ENCODE peak calls at places on chromosomes 16 and 17, in six cellular contexts. One of them, this sample, is unnamed.

GRCh38 chr17:76529643-76530488 is 7.6 kb downstream of the CYGB start:
- DNase-seq in DMS153: no peak
- DNase-seq in progenitor cell of endocrine pancreas: no peak
- DNase-seq in naive thymus-derived CD8-positive, alpha-beta T cell: peak
- DNase-seq in activated CD4-positive, alpha-beta T cell treated with anti-CD3 and anti-CD28 coated beads for 24 hours: no peak
- DNase-seq in stimulated activated CD8-positive, alpha-beta memory T cell treated with anti-CD3 and anti-CD28 coated beads, Interleukin-7, amount 100 ng/mL, for 4 hours: no peak
- DNase-seq in this sample: no peak

GRCh38 chr17:40791808-40792436 is 7.8 kb downstream of the KRT28 start:
- DNase-seq in DMS153: no peak
- DNase-seq in progenitor cell of endocrine pancreas: no peak
- DNase-seq in naive thymus-derived CD8-positive, alpha-beta T cell: no peak
- DNase-seq in activated CD4-positive, alpha-beta T cell treated with anti-CD3 and anti-CD28 coated beads for 24 hours: no peak
- DNase-seq in stimulated activated CD8-positive, alpha-beta memory T cell treated with anti-CD3 and anti-CD28 coated beads, Interleukin-7, amount 100 ng/mL, for 4 hours: no peak
- DNase-seq in this sample: peak

GRCh38 chr17:31853911-31854470 is 5.1 kb downstream of the COPRS start:
- DNase-seq in DMS153: no peak
- DNase-seq in progenitor cell of endocrine pancreas: no peak
- DNase-seq in naive thymus-derived CD8-positive, alpha-beta T cell: no peak
- DNase-seq in activated CD4-positive, alpha-beta T cell treated with anti-CD3 and anti-CD28 coated beads for 24 hours: no peak
- DNase-seq in stimulated activated CD8-positive, alpha-beta memory T cell treated with anti-CD3 and anti-CD28 coated beads, Interleukin-7, amount 100 ng/mL, for 4 hours: no peak
- DNase-seq in this sample: no peak

GRCh38 chr17:42068979-42069378 is 18.6 kb upstream of the C17orf113 start:
- DNase-seq in DMS153: no peak
- DNase-seq in progenitor cell of endocrine pancreas: no peak
- DNase-seq in naive thymus-derived CD8-positive, alpha-beta T cell: no peak
- DNase-seq in activated CD4-positive, alpha-beta T cell treated with anti-CD3 and anti-CD28 coated beads for 24 hours: no peak
- DNase-seq in stimulated activated CD8-positive, alpha-beta memory T cell treated with anti-CD3 and anti-CD28 coated beads, Interleukin-7, amount 100 ng/mL, for 4 hours: no peak
- DNase-seq in this sample: no peak

GRCh38 chr17:80585880-80586279 is 41.2 kb downstream of the RPTOR start:
- DNase-seq in DMS153: no peak
- DNase-seq in progenitor cell of endocrine pancreas: no peak
- DNase-seq in naive thymus-derived CD8-positive, alpha-beta T cell: no peak
- DNase-seq in activated CD4-positive, alpha-beta T cell treated with anti-CD3 and anti-CD28 coated beads for 24 hours: no peak
- DNase-seq in stimulated activated CD8-positive, alpha-beta memory T cell treated with anti-CD3 and anti-CD28 coated beads, Interleukin-7, amount 100 ng/mL, for 4 hours: no peak
- DNase-seq in this sample: no peak

GRCh38 chr17:70523407-70523806 is 354.1 kb downstream of the KCNJ2 start:
- DNase-seq in DMS153: peak
- DNase-seq in progenitor cell of endocrine pancreas: no peak
- DNase-seq in naive thymus-derived CD8-positive, alpha-beta T cell: no peak
- DNase-seq in activated CD4-positive, alpha-beta T cell treated with anti-CD3 and anti-CD28 coated beads for 24 hours: no peak
- DNase-seq in stimulated activated CD8-positive, alpha-beta memory T cell treated with anti-CD3 and anti-CD28 coated beads, Interleukin-7, amount 100 ng/mL, for 4 hours: no peak
- DNase-seq in this sample: no peak

GRCh38 chr17:64411999-64412771 is 21.5 kb upstream of the PECAM1 start:
- DNase-seq in DMS153: peak
- DNase-seq in progenitor cell of endocrine pancreas: no peak
- DNase-seq in naive thymus-derived CD8-positive, alpha-beta T cell: peak
- DNase-seq in activated CD4-positive, alpha-beta T cell treated with anti-CD3 and anti-CD28 coated beads for 24 hours: no peak
- DNase-seq in stimulated activated CD8-positive, alpha-beta memory T cell treated with anti-CD3 and anti-CD28 coated beads, Interleukin-7, amount 100 ng/mL, for 4 hours: no peak
- DNase-seq in this sample: no peak

GRCh38 chr16:17784073-17784472 is 313.3 kb upstream of the XYLT1 start:
- DNase-seq in DMS153: no peak
- DNase-seq in progenitor cell of endocrine pancreas: no peak
- DNase-seq in naive thymus-derived CD8-positive, alpha-beta T cell: no peak
- DNase-seq in activated CD4-positive, alpha-beta T cell treated with anti-CD3 and anti-CD28 coated beads for 24 hours: no peak
- DNase-seq in stimulated activated CD8-positive, alpha-beta memory T cell treated with anti-CD3 and anti-CD28 coated beads, Interleukin-7, amount 100 ng/mL, for 4 hours: no peak
- DNase-seq in this sample: peak

GRCh38 chr17:28270926-28271325 is 48.1 kb upstream of the TMEM97 start:
- DNase-seq in DMS153: no peak
- DNase-seq in progenitor cell of endocrine pancreas: no peak
- DNase-seq in naive thymus-derived CD8-positive, alpha-beta T cell: no peak
- DNase-seq in activated CD4-positive, alpha-beta T cell treated with anti-CD3 and anti-CD28 coated beads for 24 hours: no peak
- DNase-seq in stimulated activated CD8-positive, alpha-beta memory T cell treated with anti-CD3 and anti-CD28 coated beads, Interleukin-7, amount 100 ng/mL, for 4 hours: no peak
- DNase-seq in this sample: no peak

GRCh38 chr16:10665166-10665565 is 29.6 kb downstream of the TEKT5 start:
- DNase-seq in DMS153: no peak
- DNase-seq in progenitor cell of endocrine pancreas: no peak
- DNase-seq in naive thymus-derived CD8-positive, alpha-beta T cell: no peak
- DNase-seq in activated CD4-positive, alpha-beta T cell treated with anti-CD3 and anti-CD28 coated beads for 24 hours: no peak
- DNase-seq in stimulated activated CD8-positive, alpha-beta memory T cell treated with anti-CD3 and anti-CD28 coated beads, Interleukin-7, amount 100 ng/mL, for 4 hours: no peak
- DNase-seq in this sample: no peak

GRCh38 chr16:21097151-21097550 is 53.5 kb downstream of the DNAH3 start:
- DNase-seq in DMS153: no peak
- DNase-seq in progenitor cell of endocrine pancreas: no peak
- DNase-seq in naive thymus-derived CD8-positive, alpha-beta T cell: no peak
- DNase-seq in activated CD4-positive, alpha-beta T cell treated with anti-CD3 and anti-CD28 coated beads for 24 hours: no peak
- DNase-seq in stimulated activated CD8-positive, alpha-beta memory T cell treated with anti-CD3 and anti-CD28 coated beads, Interleukin-7, amount 100 ng/mL, for 4 hours: no peak
- DNase-seq in this sample: no peak

GRCh38 chr17:10135539-10136257 is 62.7 kb downstream of the GAS7 start:
- DNase-seq in DMS153: no peak
- DNase-seq in progenitor cell of endocrine pancreas: no peak
- DNase-seq in naive thymus-derived CD8-positive, alpha-beta T cell: no peak
- DNase-seq in activated CD4-positive, alpha-beta T cell treated with anti-CD3 and anti-CD28 coated beads for 24 hours: no peak
- DNase-seq in stimulated activated CD8-positive, alpha-beta memory T cell treated with anti-CD3 and anti-CD28 coated beads, Interleukin-7, amount 100 ng/mL, for 4 hours: no peak
- DNase-seq in this sample: no peak

GRCh38 chr17:28467456-28468025 is 5.9 kb upstream of the SLC13A2 start:
- DNase-seq in DMS153: no peak
- DNase-seq in progenitor cell of endocrine pancreas: no peak
- DNase-seq in naive thymus-derived CD8-positive, alpha-beta T cell: no peak
- DNase-seq in activated CD4-positive, alpha-beta T cell treated with anti-CD3 and anti-CD28 coated beads for 24 hours: no peak
- DNase-seq in stimulated activated CD8-positive, alpha-beta memory T cell treated with anti-CD3 and anti-CD28 coated beads, Interleukin-7, amount 100 ng/mL, for 4 hours: no peak
- DNase-seq in this sample: no peak

GRCh38 chr17:68776451-68776850 is 175.3 kb upstream of the FAM20A start:
- DNase-seq in DMS153: no peak
- DNase-seq in progenitor cell of endocrine pancreas: no peak
- DNase-seq in naive thymus-derived CD8-positive, alpha-beta T cell: no peak
- DNase-seq in activated CD4-positive, alpha-beta T cell treated with anti-CD3 and anti-CD28 coated beads for 24 hours: no peak
- DNase-seq in stimulated activated CD8-positive, alpha-beta memory T cell treated with anti-CD3 and anti-CD28 coated beads, Interleukin-7, amount 100 ng/mL, for 4 hours: no peak
- DNase-seq in this sample: no peak

GRCh38 chr16:2715519-2715918 is 4.5 kb downstream of the PRSS27 start:
- DNase-seq in DMS153: no peak
- DNase-seq in progenitor cell of endocrine pancreas: peak
- DNase-seq in naive thymus-derived CD8-positive, alpha-beta T cell: peak
- DNase-seq in activated CD4-positive, alpha-beta T cell treated with anti-CD3 and anti-CD28 coated beads for 24 hours: peak
- DNase-seq in stimulated activated CD8-positive, alpha-beta memory T cell treated with anti-CD3 and anti-CD28 coated beads, Interleukin-7, amount 100 ng/mL, for 4 hours: peak
- DNase-seq in this sample: peak

GRCh38 chr16:57041182-57042156 is 50.9 kb upstream of the CPNE2 start:
- DNase-seq in DMS153: no peak
- DNase-seq in progenitor cell of endocrine pancreas: no peak
- DNase-seq in naive thymus-derived CD8-positive, alpha-beta T cell: peak
- DNase-seq in activated CD4-positive, alpha-beta T cell treated with anti-CD3 and anti-CD28 coated beads for 24 hours: peak
- DNase-seq in stimulated activated CD8-positive, alpha-beta memory T cell treated with anti-CD3 and anti-CD28 coated beads, Interleukin-7, amount 100 ng/mL, for 4 hours: peak
- DNase-seq in this sample: peak

GRCh38 chr17:37787055-37787720 is 42.3 kb upstream of the HNF1B start:
- DNase-seq in DMS153: no peak
- DNase-seq in progenitor cell of endocrine pancreas: no peak
- DNase-seq in naive thymus-derived CD8-positive, alpha-beta T cell: no peak
- DNase-seq in activated CD4-positive, alpha-beta T cell treated with anti-CD3 and anti-CD28 coated beads for 24 hours: no peak
- DNase-seq in stimulated activated CD8-positive, alpha-beta memory T cell treated with anti-CD3 and anti-CD28 coated beads, Interleukin-7, amount 100 ng/mL, for 4 hours: no peak
- DNase-seq in this sample: peak

GRCh38 chr16:84228321-84228838 is 11.4 kb downstream of the KCNG4 start:
- DNase-seq in DMS153: no peak
- DNase-seq in progenitor cell of endocrine pancreas: no peak
- DNase-seq in naive thymus-derived CD8-positive, alpha-beta T cell: no peak
- DNase-seq in activated CD4-positive, alpha-beta T cell treated with anti-CD3 and anti-CD28 coated beads for 24 hours: no peak
- DNase-seq in stimulated activated CD8-positive, alpha-beta memory T cell treated with anti-CD3 and anti-CD28 coated beads, Interleukin-7, amount 100 ng/mL, for 4 hours: no peak
- DNase-seq in this sample: no peak